ENCODE peak calls at places on chromosomes 1 and 21, in four cellular contexts. One of them, this sample, is unnamed.

GRCh38 chr1:210653771-210654170 is 325.1 kb downstream of the HHAT start:
- DNase-seq in retinal pigment epithelial cell: no peak
- DNase-seq in ecto neural progenitor cell: no peak
- DNase-seq in ACHN: no peak
- DNase-seq in this sample: no peak

GRCh38 chr1:91725961-91726704 is 159.8 kb downstream of the TGFBR3 start:
- DNase-seq in ecto neural progenitor cell: no peak
- DNase-seq in ACHN: no peak
- DNase-seq in retinal pigment epithelial cell: no peak
- DNase-seq in this sample: no peak

GRCh38 chr1:183585038-183585437 is 5.2 kb downstream of the NCF2 start:
- DNase-seq in ACHN: no peak
- DNase-seq in retinal pigment epithelial cell: no peak
- DNase-seq in ecto neural progenitor cell: no peak
- DNase-seq in this sample: no peak

GRCh38 chr1:116769994-116770393 is 15.8 kb downstream of the CD2 start:
- DNase-seq in ACHN: no peak
- DNase-seq in ecto neural progenitor cell: no peak
- DNase-seq in retinal pigment epithelial cell: no peak
- DNase-seq in this sample: no peak

GRCh38 chr1:230113605-230114241 is 46.7 kb downstream of the GALNT2 start:
- DNase-seq in ACHN: peak
- DNase-seq in ecto neural progenitor cell: no peak
- DNase-seq in retinal pigment epithelial cell: peak
- DNase-seq in this sample: no peak

GRCh38 chr1:232611834-232612233 is 18.1 kb downstream of the SIPA1L2 start:
- DNase-seq in retinal pigment epithelial cell: no peak
- DNase-seq in ecto neural progenitor cell: no peak
- DNase-seq in ACHN: peak
- DNase-seq in this sample: no peak

GRCh38 chr1:31885851-31886250 is 52.3 kb downstream of the PTP4A2 start:
- DNase-seq in retinal pigment epithelial cell: no peak
- DNase-seq in ecto neural progenitor cell: no peak
- DNase-seq in ACHN: no peak
- DNase-seq in this sample: no peak

GRCh38 chr21:41678944-41679343 is 87.9 kb downstream of the RIPK4 start:
- DNase-seq in retinal pigment epithelial cell: peak
- DNase-seq in ACHN: peak
- DNase-seq in ecto neural progenitor cell: peak
- DNase-seq in this sample: no peak

GRCh38 chr1:185144233-185144632 is 12.5 kb downstream of the TRMT1L start:
- DNase-seq in ecto neural progenitor cell: no peak
- DNase-seq in ACHN: no peak
- DNase-seq in retinal pigment epithelial cell: no peak
- DNase-seq in this sample: no peak

GRCh38 chr1:232557661-232558260 is 72.2 kb downstream of the SIPA1L2 start:
- DNase-seq in ecto neural progenitor cell: no peak
- DNase-seq in retinal pigment epithelial cell: no peak
- DNase-seq in ACHN: no peak
- DNase-seq in this sample: no peak

GRCh38 chr1:245566952-245567351 is 412.2 kb downstream of the KIF26B start:
- DNase-seq in ecto neural progenitor cell: no peak
- DNase-seq in ACHN: no peak
- DNase-seq in retinal pigment epithelial cell: no peak
- DNase-seq in this sample: no peak

GRCh38 chr1:40384413-40384762 is 10.9 kb downstream of the SMAP2 start:
- DNase-seq in retinal pigment epithelial cell: no peak
- DNase-seq in ACHN: no peak
- DNase-seq in ecto neural progenitor cell: no peak
- DNase-seq in this sample: no peak

GRCh38 chr1:151477066-151477465 is 17.8 kb upstream of the POGZ start:
- DNase-seq in ecto neural progenitor cell: peak
- DNase-seq in ACHN: no peak
- DNase-seq in retinal pigment epithelial cell: no peak
- DNase-seq in this sample: no peak

GRCh38 chr1:68973459-68974244 is 476.8 kb upstream of the DEPDC1 start:
- DNase-seq in ACHN: peak
- DNase-seq in ecto neural progenitor cell: no peak
- DNase-seq in retinal pigment epithelial cell: no peak
- DNase-seq in this sample: no peak

GRCh38 chr1:24998554-24999245 is 68.6 kb upstream of the RUNX3 start:
- DNase-seq in ACHN: no peak
- DNase-seq in ecto neural progenitor cell: no peak
- DNase-seq in retinal pigment epithelial cell: no peak
- DNase-seq in this sample: no peak

GRCh38 chr1:208029381-208030319 is 118.7 kb upstream of the CD34 start:
- DNase-seq in ecto neural progenitor cell: no peak
- DNase-seq in retinal pigment epithelial cell: no peak
- DNase-seq in ACHN: peak
- DNase-seq in this sample: no peak

GRCh38 chr1:246032111-246032551 is 474.9 kb downstream of the SMYD3 start:
- DNase-seq in retinal pigment epithelial cell: no peak
- DNase-seq in ACHN: peak
- DNase-seq in ecto neural progenitor cell: no peak
- DNase-seq in this sample: no peak

GRCh38 chr21:33909756-33910155 is 5.8 kb downstream of the ATP5PO start:
- DNase-seq in retinal pigment epithelial cell: no peak
- DNase-seq in ACHN: no peak
- DNase-seq in ecto neural progenitor cell: no peak
- DNase-seq in this sample: no peak

GRCh38 chr1:20351911-20352675 is 61.4 kb downstream of the VWA5B1 start:
- DNase-seq in retinal pigment epithelial cell: no peak
- DNase-seq in ACHN: no peak
- DNase-seq in ecto neural progenitor cell: no peak
- DNase-seq in this sample: no peak

GRCh38 chr1:33219886-33220661 is 36.2 kb upstream of the ZNF362 start:
- DNase-seq in ecto neural progenitor cell: no peak
- DNase-seq in retinal pigment epithelial cell: no peak
- DNase-seq in ACHN: peak
- DNase-seq in this sample: no peak

GRCh38 chr21:41360072-41360821 is 1.6 kb upstream of the MX2 start:
- DNase-seq in ecto neural progenitor cell: peak
- DNase-seq in ACHN: no peak
- DNase-seq in retinal pigment epithelial cell: no peak
- DNase-seq in this sample: no peak

GRCh38 chr1:67746299-67746698 is 61.3 kb downstream of the GADD45A start:
- DNase-seq in ecto neural progenitor cell: no peak
- DNase-seq in retinal pigment epithelial cell: no peak
- DNase-seq in ACHN: no peak
- DNase-seq in this sample: no peak

This sample was measured in GM12891.